ENCODE peak calls at places on chromosomes 7 and 10, in eight cellular contexts. A is astrocyte of the spinal cord; U is CD4-positive, alpha-beta T cell; K is stimulated activated CD4-positive, alpha-beta T cell treated with anti-CD3 and anti-CD28 coated beads, Interleukin-15, amount 100 ng/mL, for 48 hours; Q is ELR; C is hypothalamus; E is GM18507; N is brain microvascular endothelial cell. J is an unnamed sample.

GRCh38 chr10:116201670-116202430 is 71.2 kb downstream of the GFRA1 start:
- DNase-seq in N (no peak), U (no peak), A (no peak), K (no peak), E (no peak), Q (no peak), C (no peak), J (no peak)

GRCh38 chr10:103583871-103584215 is 90.3 kb downstream of the NEURL1 start:
- DNase-seq in E (no peak), Q (no peak), U (peak), A (no peak), C (no peak), K (no peak), N (no peak), J (no peak)

GRCh38 chr10:10623958-10624590 is 393.6 kb upstream of the CELF2 start:
- DNase-seq in C (no peak), E (no peak), Q (no peak), U (no peak), N (no peak), A (no peak), K (no peak), J (no peak)

GRCh38 chr10:110499796-110500514 is 2.2 kb downstream of the DUSP5 start:
- DNase-seq in Q (peak), N (no peak), A (no peak), C (no peak), E (no peak), K (no peak), U (no peak), J (no peak)

GRCh38 chr10:101272229-101272868 is 43.1 kb upstream of the LBX1 start:
- DNase-seq in Q (peak), K (peak), C (peak), U (peak), N (peak), E (peak), A (peak), J (peak)

GRCh38 chr7:131724776-131725345 is 168.4 kb upstream of the PODXL start:
- DNase-seq in C (no peak), E (no peak), A (no peak), U (no peak), K (no peak), N (no peak), Q (no peak), J (no peak)

GRCh38 chr10:14585287-14586193 is 189.2 kb downstream of the FAM107B start:
- DNase-seq in N (no peak), A (no peak), K (no peak), U (no peak), Q (peak), E (no peak), C (no peak), J (no peak)

GRCh38 chr10:91022924-91023707 is 102.2 kb upstream of the ANKRD1 start:
- DNase-seq in U (no peak), C (no peak), Q (no peak), A (no peak), N (peak), E (no peak), K (no peak), J (no peak)

GRCh38 chr10:96041146-96041545 is 2.2 kb upstream of the CCNJ start:
- DNase-seq in N (no peak), A (no peak), K (no peak), E (no peak), Q (no peak), U (no peak), C (no peak), J (no peak)

J was measured in Daoy.